ENCODE peak calls at places on chromosomes 4 and X, in five cellular contexts. F is CD8-positive, alpha-beta memory T cell; A is left lung; C is mesendoderm; W is brain microvascular endothelial cell. P is an unnamed sample.

GRCh38 chr4:31040106-31040505 is 319.9 kb downstream of the PCDH7 start:
- DNase-seq in A (no peak), F (no peak), C (no peak), W (no peak), P (no peak)

GRCh38 chrX:136880003-136880451 is 498 bp downstream of the RBMX start:
- DNase-seq in C (peak; percentile 31), W (no peak), F (peak; percentile 67), A (peak; percentile 36), P (no peak)

GRCh38 chr4:48949518-48950207 is 36.4 kb upstream of the CWH43 start:
- DNase-seq in F (no peak), C (no peak), W (no peak), A (no peak), P (no peak)

GRCh38 chr4:137881641-137882040 is 349.3 kb upstream of the PCDH18 start:
- DNase-seq in F (no peak), A (no peak), W (no peak), C (peak; percentile 2), P (no peak)

GRCh38 chr4:24878256-24879016 is 34.4 kb downstream of the CCDC149 start:
- DNase-seq in F (no peak), C (no peak), A (no peak), W (no peak), P (no peak)

GRCh38 chr4:6464842-6465588 is 7.4 kb downstream of the PPP2R2C start:
- DNase-seq in A (no peak), C (peak; percentile 59), F (no peak), W (no peak), P (no peak)

GRCh38 chr4:76376534-76376933 is 44.4 kb downstream of the CCDC158 start:
- DNase-seq in A (no peak), C (no peak), F (no peak), W (no peak), P (no peak)

GRCh38 chrX:11438380-11438723 is 145.1 kb downstream of the AMELX start:
- DNase-seq in F (no peak), W (no peak), C (no peak), A (no peak), P (no peak)

GRCh38 chr4:91304292-91304691 is 999.5 kb upstream of the GRID2 start:
- DNase-seq in C (no peak), A (no peak), F (no peak), W (no peak), P (no peak)

GRCh38 chr4:85986266-85986665 is 373.6 kb downstream of the MAPK10 start:
- DNase-seq in C (no peak), A (no peak), F (no peak), W (no peak), P (no peak)

GRCh38 chrX:151954730-151955129 is 19.7 kb downstream of the GABRE start:
- DNase-seq in F (no peak), W (no peak), C (no peak), A (no peak), P (no peak)

GRCh38 chrX:139770366-139770765 is 62.4 kb upstream of the MCF2 start:
- DNase-seq in W (no peak), F (no peak), A (no peak), C (no peak), P (no peak)

GRCh38 chr4:153465922-153466636 is at the start of gene TMEM131L:
- DNase-seq in C (peak; percentile 91), F (peak; percentile 79), W (peak; percentile 38), A (peak; percentile 78), P (no peak)

GRCh38 chr4:21276046-21276445 is 575.8 kb downstream of the PACRGL start:
- DNase-seq in F (no peak), C (no peak), W (no peak), A (no peak), P (no peak)

GRCh38 chrX:11244641-11245040 is 48.6 kb upstream of the AMELX start:
- DNase-seq in C (no peak), F (no peak), A (no peak), W (no peak), P (no peak)

GRCh38 chr4:7434766-7435150 is at the start of gene PSAPL1:
- DNase-seq in C (peak; percentile 79), F (peak; percentile 35), W (peak; percentile 11), A (peak; percentile 72), P (peak; percentile 3)

GRCh38 chr4:159178147-159178541 is 75.3 kb downstream of the RAPGEF2 start:
- DNase-seq in C (no peak), W (no peak), A (no peak), F (no peak), P (peak; percentile 6)

GRCh38 chr4:38233727-38234478 is 273.7 kb downstream of the PTTG2 start:
- DNase-seq in C (no peak), W (no peak), F (no peak), A (peak; percentile 70), P (no peak)

GRCh38 chr4:1593881-1594345 is 90.2 kb downstream of the FAM53A start:
- DNase-seq in W (no peak), F (peak; percentile 39), A (no peak), C (no peak), P (no peak)

GRCh38 chrX:70289793-70290770 is at the start of the genes KIF4A and PDZD11:
- DNase-seq in A (peak; percentile 89), W (peak; percentile 75), F (peak; percentile 79), C (peak; percentile 87), P (peak; percentile 40)

GRCh38 chrX:118212817-118213183 is 96.2 kb upstream of the KLHL13 start:
- DNase-seq in F (no peak), C (no peak), A (no peak), W (no peak), P (no peak)

GRCh38 chr4:127793528-127793927 is 11.4 kb downstream of the HSPA4L start:
- DNase-seq in A (no peak), C (no peak), F (no peak), W (no peak), P (no peak)

GRCh38 chrX:140701480-140701879 is 8.1 kb upstream of the LINC00632 start:
- DNase-seq in A (no peak), C (no peak), W (peak; percentile 29), F (no peak), P (no peak)

GRCh38 chr4:122826596-122827257 is at the start of gene FGF2:
- DNase-seq in W (peak; percentile 45), A (peak; percentile 55), C (peak; percentile 70), F (no peak), P (no peak)

GRCh38 chr4:53748328-53748772 is 157.1 kb upstream of the LNX1 start:
- DNase-seq in C (no peak), W (no peak), F (no peak), A (no peak), P (no peak)

GRCh38 chr4:75686346-75686745 is 13.1 kb upstream of the G3BP2 start:
- DNase-seq in F (no peak), A (no peak), W (no peak), C (no peak), P (no peak)

GRCh38 chr4:159240690-159241089 is 137.8 kb downstream of the RAPGEF2 start:
- DNase-seq in W (no peak), A (no peak), C (no peak), F (no peak), P (no peak)

GRCh38 chrX:118975831-118976598 is 1.6 kb downstream of the LONRF3 start:
- DNase-seq in A (peak; percentile 86), C (peak; percentile 21), W (no peak), F (peak; percentile 75), P (no peak)

GRCh38 chr4:176256921-176257320 is 12.1 kb downstream of the ASB5 start:
- DNase-seq in W (no peak), C (no peak), A (no peak), F (no peak), P (no peak)

GRCh38 chrX:1358793-1359476 is 22.4 kb downstream of the IL3RA start:
- DNase-seq in C (peak; percentile 35), A (no peak), W (no peak), F (no peak), P (no peak)

GRCh38 chr4:38384962-38385285 is 279.1 kb upstream of the KLF3 start:
- DNase-seq in C (no peak), A (no peak), W (no peak), F (no peak), P (no peak)

GRCh38 chr4:84063618-84064017 is 435.5 kb downstream of the NKX6-1 start:
- DNase-seq in A (no peak), F (no peak), C (no peak), W (no peak), P (no peak)

DNA sequence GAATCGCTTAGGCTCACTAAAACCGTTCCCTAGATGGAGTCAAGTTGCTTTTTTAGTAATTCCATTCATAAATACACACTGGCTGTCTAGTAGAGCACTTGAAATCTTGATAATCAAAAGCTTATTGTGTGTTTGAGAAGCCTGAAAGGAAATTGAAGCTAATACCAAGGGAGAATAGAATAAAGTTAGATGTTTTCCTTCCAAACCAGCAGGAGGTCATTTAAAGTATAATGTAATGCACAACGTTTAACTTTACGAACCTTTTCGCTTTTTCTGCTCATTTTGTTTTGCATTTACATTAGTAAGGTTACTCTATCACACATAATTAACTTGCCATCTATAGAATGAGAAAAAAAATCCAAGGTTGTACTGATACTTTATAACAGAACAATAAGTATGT is 440.9 kb downstream of the NKX6-1 start:
- DNase-seq in A (no peak), F (no peak), W (no peak), C (no peak), P (no peak)
- H3K4me3 ChIP-seq in A (no peak overlapping the region), F (no peak overlapping the region), W (no peak overlapping the region), C (no peak overlapping the region), P (no peak overlapping the region)

GRCh38 chr4:39621582-39621981 is 17.1 kb downstream of the SMIM14 start:
- DNase-seq in C (peak; percentile 91), F (no peak), A (peak; percentile 77), W (peak; percentile 79), P (no peak)
- H3K4me3 ChIP-seq in C (no peak overlapping the region), F (no peak overlapping the region), A (no peak overlapping the region), W (no peak overlapping the region), P (no peak overlapping the region)

GRCh38 chrX:105483011-105483410 is 262.5 kb upstream of the TEX13A start:
- DNase-seq in W (peak; percentile 40), C (no peak), A (no peak), F (no peak), P (no peak)
- H3K4me3 ChIP-seq in W (no peak overlapping the region), C (no peak overlapping the region), A (no peak overlapping the region), F (no peak overlapping the region), P (no peak overlapping the region)

GRCh38 chrX:103607385-103608304 is at the start of gene TCEAL3:
- DNase-seq in F (peak; percentile 72), C (peak; percentile 22), W (no peak), A (peak; percentile 46), P (no peak)

GRCh38 chrX:103610282-103610681 is 2.5 kb downstream of the TCEAL3 start:
- DNase-seq in C (no peak), A (no peak), W (no peak), F (no peak), P (no peak)

GRCh38 chrX:103613362-103613761 is 5.6 kb downstream of the TCEAL3 start:
- DNase-seq in C (no peak), A (no peak), F (no peak), W (no peak), P (no peak)

DNA sequence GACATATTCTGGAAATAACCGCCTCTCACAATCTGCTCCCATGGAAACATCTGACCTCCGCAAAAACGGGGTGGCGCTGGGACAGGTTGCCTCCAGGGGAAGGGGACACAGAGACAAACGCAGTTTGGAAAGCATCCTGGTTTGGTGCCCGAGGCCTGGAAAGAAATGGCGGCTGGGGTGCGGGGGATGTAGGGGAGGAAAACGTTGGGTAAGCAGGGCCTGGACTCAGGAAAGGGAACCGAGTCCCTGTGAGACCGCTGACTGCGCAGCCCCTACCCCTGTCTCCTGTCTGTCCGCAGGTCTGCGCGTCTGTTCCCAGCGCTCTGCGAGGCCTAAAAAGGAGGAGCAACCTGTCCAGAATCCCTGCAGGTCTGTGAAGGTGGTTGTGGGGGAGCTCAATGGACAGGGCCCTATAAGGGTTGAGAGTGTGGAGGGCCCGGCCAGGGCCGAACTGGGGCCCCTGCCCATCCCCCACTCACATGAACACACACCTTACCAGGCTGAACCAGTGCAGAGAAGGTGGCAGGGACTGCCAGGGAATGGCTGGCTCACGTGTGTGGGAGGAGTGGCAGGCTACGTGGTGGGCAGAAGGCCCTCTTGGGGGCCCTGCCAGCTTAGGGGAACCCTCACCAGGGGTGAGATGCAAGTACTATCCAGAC is 671 bp downstream of the TCEAL3 start:
- DNase-seq in C (no peak), F (peak; percentile 42), A (no peak), W (no peak), P (no peak)
- H3K4me3 ChIP-seq in C (no peak overlapping the region), F (peak overlapping the region; percentile 41), A (peak overlapping the region; percentile 53), W (peak overlapping the region; percentile 73), P (peak overlapping the region; percentile 57)